ENCODE peak calls at places on chromosomes 11 and 22, in six cellular contexts. P, K, B, W, A and Z are unnamed samples.

GRCh38 chr11:118215262-118215661 is 9.5 kb downstream of the JAML start:
- DNase-seq in K (no peak), B (no peak), P (no peak), W (no peak), A (no peak), Z (no peak)

GRCh38 chr11:117593065-117593464 is 204.0 kb downstream of the DSCAML1 start:
- DNase-seq in W (no peak), K (no peak), P (no peak), A (no peak), B (no peak), Z (no peak)

GRCh38 chr22:49476800-49477400 is 350.8 kb downstream of the BRD1 start:
- DNase-seq in A (no peak), K (no peak), P (no peak), B (no peak), W (no peak), Z (no peak)

GRCh38 chr11:8807544-8808225 is 103.3 kb upstream of the AKIP1 start:
- DNase-seq in P (peak), A (no peak), B (no peak), K (peak), W (peak), Z (no peak)

GRCh38 chr22:42805016-42805997 is 51.8 kb downstream of the ARFGAP3 start:
- DNase-seq in B (no peak), W (no peak), A (no peak), K (peak), P (no peak), Z (no peak)

GRCh38 chr11:31687256-31687655 is 123.9 kb downstream of the PAX6 start:
- DNase-seq in B (no peak), A (no peak), K (peak), W (peak), P (peak), Z (no peak)

GRCh38 chr11:78946945-78947914 is 372.6 kb upstream of the NARS2 start:
- DNase-seq in W (no peak), K (no peak), B (no peak), A (no peak), P (no peak), Z (no peak)

GRCh38 chr22:20155330-20156041 is 4.6 kb upstream of the CCDC188 start:
- DNase-seq in P (peak), A (peak), B (no peak), W (peak), K (peak), Z (no peak)

GRCh38 chr11:47413908-47414684 is 5.7 kb downstream of the SLC39A13 start:
- DNase-seq in K (peak), A (no peak), P (peak), B (no peak), W (peak), Z (no peak)

GRCh38 chr11:14248577-14248976 is 110.4 kb downstream of the RRAS2 start:
- DNase-seq in P (no peak), K (no peak), B (no peak), A (peak), W (no peak), Z (no peak)